ENCODE peak calls at places on chromosomes 16 and 17, in four cellular contexts. One of them, this sample, is unnamed.

GRCh38 chr16:62190426-62190825 is 154.2 kb upstream of the CDH8 start:
- DNase-seq in germinal center: no peak
- DNase-seq in dorsolateral prefrontal cortex: no peak
- DNase-seq in effector CD4-positive, alpha-beta T cell: no peak
- DNase-seq in this sample: no peak

GRCh38 chr17:4579678-4580077 is 4.7 kb upstream of the SMTNL2 start:
- DNase-seq in germinal center: no peak
- DNase-seq in dorsolateral prefrontal cortex: no peak
- DNase-seq in effector CD4-positive, alpha-beta T cell: no peak
- DNase-seq in this sample: no peak

GRCh38 chr17:57257213-57257873 is 1.0 kb downstream of the MSI2 start:
- DNase-seq in germinal center: peak; percentile 19
- DNase-seq in dorsolateral prefrontal cortex: no peak
- DNase-seq in effector CD4-positive, alpha-beta T cell: peak; percentile 19
- DNase-seq in this sample: peak; percentile 20

GRCh38 chr16:54657058-54657708 is 273.5 kb upstream of the IRX5 start:
- DNase-seq in germinal center: no peak
- DNase-seq in dorsolateral prefrontal cortex: no peak
- DNase-seq in effector CD4-positive, alpha-beta T cell: no peak
- DNase-seq in this sample: no peak

GRCh38 chr16:69311533-69312388 is 611 bp downstream of the VPS4A start:
- DNase-seq in germinal center: peak; percentile 60
- DNase-seq in dorsolateral prefrontal cortex: no peak
- DNase-seq in effector CD4-positive, alpha-beta T cell: peak; percentile 19
- DNase-seq in this sample: peak; percentile 46

GRCh38 chr17:16941643-16942042 is 30.3 kb downstream of the TNFRSF13B start:
- DNase-seq in germinal center: no peak
- DNase-seq in dorsolateral prefrontal cortex: no peak
- DNase-seq in effector CD4-positive, alpha-beta T cell: no peak
- DNase-seq in this sample: no peak

GRCh38 chr17:32693135-32693897 is 183.6 kb downstream of the MYO1D start:
- DNase-seq in germinal center: no peak
- DNase-seq in dorsolateral prefrontal cortex: no peak
- DNase-seq in effector CD4-positive, alpha-beta T cell: no peak
- DNase-seq in this sample: no peak

GRCh38 chr16:70689035-70689969 is 3.4 kb upstream of the MTSS2 start:
- DNase-seq in germinal center: no peak
- DNase-seq in dorsolateral prefrontal cortex: no peak
- DNase-seq in effector CD4-positive, alpha-beta T cell: no peak
- DNase-seq in this sample: peak; percentile 58

GRCh38 chr16:66578596-66579531 is at the start of gene CMTM2:
- DNase-seq in germinal center: no peak
- DNase-seq in dorsolateral prefrontal cortex: no peak
- DNase-seq in effector CD4-positive, alpha-beta T cell: no peak
- DNase-seq in this sample: no peak

GRCh38 chr16:14608604-14609003 is 21.5 kb downstream of the PARN start:
- DNase-seq in germinal center: no peak
- DNase-seq in dorsolateral prefrontal cortex: no peak
- DNase-seq in effector CD4-positive, alpha-beta T cell: no peak
- DNase-seq in this sample: no peak

GRCh38 chr17:9108166-9108565 is 86.9 kb downstream of the NTN1 start:
- DNase-seq in germinal center: no peak
- DNase-seq in dorsolateral prefrontal cortex: peak; percentile 13
- DNase-seq in effector CD4-positive, alpha-beta T cell: no peak
- DNase-seq in this sample: no peak

This sample was measured in transverse colon.